ENCODE peak calls at places on chromosomes 2 and 18, in nine cellular contexts. H, W, O, X, U, Q, Z, L and K are unnamed samples.

GRCh38 chr2:218569038-218569431 is 396 bp downstream of the CNOT9 start:
- DNase-seq in H (no peak), Z (peak; percentile 84), Q (peak; percentile 43), O (peak; percentile 34), W (peak; percentile 39), X (peak; percentile 61), L (peak; percentile 64), U (peak; percentile 44), K (peak; percentile 27)

GRCh38 chr2:226649871-226650660 is 149.6 kb downstream of the IRS1 start:
- DNase-seq in L (no peak), U (peak; percentile 7), O (peak; percentile 46), H (peak; percentile 15), X (peak; percentile 96), W (peak; percentile 64), Q (no peak), Z (peak; percentile 93), K (peak; percentile 5)

GRCh38 chr18:46366211-46366610 is 262.0 kb downstream of the HAUS1 start:
- DNase-seq in H (no peak), X (no peak), W (no peak), O (no peak), Z (no peak), L (no peak), U (no peak), Q (no peak), K (no peak)

GRCh38 chr18:63997041-63997440 is 27.2 kb downstream of the SERPINB8 start:
- DNase-seq in Z (no peak), Q (no peak), L (no peak), X (no peak), W (no peak), H (no peak), O (no peak), U (no peak), K (no peak)

GRCh38 chr2:56739421-56739820 is 555.6 kb downstream of the CCDC85A start:
- DNase-seq in H (no peak), X (no peak), Z (no peak), O (no peak), L (no peak), U (no peak), W (no peak), Q (no peak), K (no peak)

GRCh38 chr2:11342561-11343343 is 1.7 kb downstream of the ROCK2 start:
- DNase-seq in W (peak; percentile 51), H (no peak), Q (no peak), O (no peak), U (no peak), X (peak; percentile 83), Z (peak; percentile 84), L (no peak), K (peak; percentile 67)

GRCh38 chr2:218746470-218746795 is 35.5 kb upstream of the CYP27A1 start:
- DNase-seq in Q (no peak), X (no peak), Z (peak; percentile 29), O (no peak), U (no peak), L (no peak), H (no peak), W (no peak), K (no peak)

GRCh38 chr2:68833162-68833561 is 38.0 kb downstream of the BMP10 start:
- DNase-seq in Q (no peak), U (no peak), L (no peak), W (no peak), O (no peak), H (no peak), X (no peak), Z (no peak), K (no peak)

GRCh38 chr2:31366733-31367132 is 47.8 kb downstream of the XDH start:
- DNase-seq in Q (no peak), Z (no peak), X (no peak), O (no peak), U (no peak), H (no peak), W (no peak), L (no peak), K (no peak)

GRCh38 chr2:9428965-9429577 is 5.6 kb downstream of the CPSF3 start:
- DNase-seq in X (no peak), Z (no peak), O (no peak), W (no peak), U (no peak), Q (no peak), L (no peak), H (no peak), K (no peak)

GRCh38 chr2:197125000-197125399 is 185.6 kb downstream of the ANKRD44 start:
- DNase-seq in Z (peak; percentile 78), O (no peak), X (no peak), L (no peak), H (no peak), U (no peak), W (no peak), Q (no peak), K (no peak)

GRCh38 chr2:182049330-182049729 is 63.7 kb downstream of the PPP1R1C start:
- DNase-seq in U (no peak), W (no peak), X (no peak), Q (no peak), Z (no peak), O (no peak), L (no peak), H (no peak), K (no peak)

GRCh38 chr18:10040287-10041011 is 126.6 kb downstream of the VAPA start:
- DNase-seq in O (no peak), Q (no peak), W (no peak), Z (peak; percentile 42), H (no peak), U (no peak), X (no peak), L (no peak), K (no peak)

GRCh38 chr2:238270606-238271005 is 17.8 kb downstream of the PER2 start:
- DNase-seq in X (no peak), L (no peak), U (no peak), W (no peak), O (no peak), Z (no peak), H (no peak), Q (no peak), K (no peak)

GRCh38 chr18:33596178-33596854 is 18.3 kb downstream of the ASXL3 start:
- DNase-seq in Z (peak; percentile 65), H (no peak), X (peak; percentile 80), W (peak; percentile 16), L (no peak), O (no peak), Q (no peak), U (no peak), K (no peak)